ENCODE peak calls at places on chromosomes 3 and 15, in six cellular contexts. R is astrocyte of the cerebellum, O is IMR-90, N is mucosa of descending colon, X is dorsolateral prefrontal cortex, M is adrenal gland. B is an unnamed sample.

GRCh38 chr3:123584284-123584987 is 417 bp downstream of the HACD2 start:
- DNase-seq in R (no peak), O (no peak), N (peak), X (peak), M (peak), B (no peak)

GRCh38 chr15:75104804-75105557 is 81.6 kb downstream of the PPCDC start:
- DNase-seq in R (peak), O (peak), N (peak), X (no peak), M (peak), B (peak)

GRCh38 chr3:122825460-122825859 is 30.6 kb downstream of the SLC49A4 start:
- DNase-seq in R (no peak), O (no peak), N (no peak), X (no peak), M (no peak), B (no peak)

GRCh38 chr15:85706779-85707518 is 87.8 kb downstream of the KLHL25 start:
- DNase-seq in R (no peak), O (peak), N (peak), X (no peak), M (no peak), B (no peak)

GRCh38 chr3:178318957-178319528 is 217.2 kb upstream of the KCNMB2 start:
- DNase-seq in R (no peak), O (no peak), N (no peak), X (no peak), M (no peak), B (no peak)

GRCh38 chr3:47846186-47846879 is 43.4 kb downstream of the DHX30 start:
- DNase-seq in R (no peak), O (no peak), N (no peak), X (no peak), M (no peak), B (no peak)

GRCh38 chr15:43249699-43250203 is 17.0 kb downstream of the TGM5 start:
- DNase-seq in R (peak), O (peak), N (no peak), X (no peak), M (peak), B (peak)

GRCh38 chr15:43911235-43911661 is 84.4 kb downstream of the WDR76 start:
- DNase-seq in R (peak), O (peak), N (no peak), X (peak), M (no peak), B (peak)

GRCh38 chr3:149371001-149371722 is 6.3 kb downstream of the TM4SF1 start:
- DNase-seq in R (no peak), O (peak), N (peak), X (no peak), M (no peak), B (no peak)

GRCh38 chr3:25191703-25192102 is 236.4 kb upstream of the RARB start:
- DNase-seq in R (no peak), O (no peak), N (no peak), X (no peak), M (no peak), B (no peak)

GRCh38 chr3:188049890-188050530 is 103.9 kb upstream of the LPP start:
- DNase-seq in R (no peak), O (no peak), N (no peak), X (no peak), M (no peak), B (no peak)

GRCh38 chr15:42273900-42274692 is 863 bp upstream of the TMEM87A start:
- DNase-seq in R (no peak), O (peak), N (peak), X (peak), M (peak), B (no peak)

GRCh38 chr3:95797081-95797480 is 1017.3 kb upstream of the EPHA6 start:
- DNase-seq in R (no peak), O (no peak), N (no peak), X (no peak), M (no peak), B (no peak)

GRCh38 chr3:41467481-41467880 is 268.2 kb downstream of the CTNNB1 start:
- DNase-seq in R (no peak), O (no peak), N (no peak), X (no peak), M (no peak), B (no peak)

GRCh38 chr3:186260726-186261125 is 101.3 kb downstream of the DGKG start:
- DNase-seq in R (no peak), O (no peak), N (no peak), X (no peak), M (no peak), B (no peak)

GRCh38 chr3:186259612-186260383 is 102.2 kb downstream of the DGKG start:
- DNase-seq in R (no peak), O (peak), N (peak), X (peak), M (peak), B (peak)

GRCh38 chr3:186264608-186265400 is 97.2 kb downstream of the DGKG start:
- DNase-seq in R (no peak), O (no peak), N (no peak), X (no peak), M (no peak), B (no peak)

GRCh38 chr3:186258968-186259367 is 103.1 kb downstream of the DGKG start:
- DNase-seq in R (no peak), O (no peak), N (no peak), X (no peak), M (no peak), B (no peak)

GRCh38 chr3:186261638-186262037 is 100.4 kb downstream of the DGKG start:
- DNase-seq in R (no peak), O (no peak), N (no peak), X (no peak), M (no peak), B (no peak)
- TF ChIP-seq CTCF in R (peak), O (peak), N (no peak), X (no peak), M (no peak), B (peak)

GRCh38 chr3:36132214-36132613 is 248.1 kb upstream of the STAC start:
- DNase-seq in R (no peak), O (no peak), N (no peak), X (no peak), M (no peak), B (no peak)
- TF ChIP-seq CTCF in R (peak), O (no peak), N (no peak), X (no peak), M (no peak), B (peak)

GRCh38 chr3:113684271-113684819 is 12.1 kb downstream of the USF3 start:
- DNase-seq in R (no peak), O (no peak), N (no peak), X (no peak), M (no peak), B (no peak)
- TF ChIP-seq CTCF in R (no peak), O (no peak), N (no peak), X (no peak), M (no peak), B (no peak)

GRCh38 chr15:29106116-29106515 is 163.5 kb downstream of the NSMCE3 start:
- DNase-seq in R (no peak), O (no peak), N (no peak), X (no peak), M (no peak), B (no peak)
- TF ChIP-seq CTCF in R (no peak), O (no peak), N (no peak), X (no peak), M (no peak), B (no peak)

GRCh38 chr3:192422998-192423349 is 304.4 kb downstream of the FGF12 start:
- DNase-seq in R (peak), O (no peak), N (no peak), X (no peak), M (no peak), B (no peak)
- TF ChIP-seq CTCF in R (peak), O (peak), N (no peak), X (peak), M (peak), B (no peak)

GRCh38 chr3:13047296-13048165 is 25.7 kb downstream of the IQSEC1 start:
- DNase-seq in R (no peak), O (no peak), N (no peak), X (no peak), M (no peak), B (no peak)
- TF ChIP-seq CTCF in R (peak), O (no peak), N (no peak), X (no peak), M (no peak), B (peak)

DNA sequence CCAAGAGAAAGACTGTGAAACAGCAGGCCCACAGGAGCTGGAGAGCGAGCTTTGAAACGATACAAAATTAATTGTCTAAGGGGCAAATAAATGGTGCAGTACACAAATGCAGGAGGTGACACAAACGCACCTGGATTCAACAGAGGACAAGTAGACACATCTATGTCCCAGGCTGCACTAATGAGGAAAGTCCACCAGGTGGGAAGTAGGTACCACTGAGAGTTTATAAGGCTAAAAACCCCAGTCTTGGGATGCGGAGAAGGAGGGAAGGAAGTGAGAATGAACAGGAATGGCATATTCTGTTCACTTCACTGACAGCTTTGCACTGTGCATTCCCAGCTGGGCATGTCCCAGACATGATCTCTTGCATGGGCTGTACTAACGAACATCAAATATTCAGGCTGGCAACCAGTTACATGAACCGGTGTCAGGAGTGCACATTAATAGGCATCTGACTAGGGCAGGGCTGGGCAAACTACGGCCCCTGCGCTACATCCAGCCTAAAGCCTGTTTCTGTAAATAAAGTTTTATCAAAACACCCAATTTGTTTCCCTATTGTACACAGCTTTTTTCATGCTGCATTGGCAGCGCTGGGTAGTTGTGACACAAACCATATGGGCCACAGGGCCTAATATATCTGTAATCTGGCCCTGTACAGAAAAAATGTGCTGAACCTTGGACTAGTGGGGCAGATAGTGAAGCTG is 107.1 kb downstream of the IGF2BP2 start:
- DNase-seq in R (no peak), O (no peak), N (no peak), X (no peak), M (no peak), B (no peak)
- TF ChIP-seq CTCF in R (no peak), O (no peak), N (no peak), X (no peak), M (no peak), B (no peak)

GRCh38 chr3:3800685-3801509 is 1.7 kb downstream of the LRRN1 start:
- DNase-seq in R (no peak), O (no peak), N (peak), X (peak), M (no peak), B (no peak)

GRCh38 chr3:3802021-3802420 is 2.8 kb downstream of the LRRN1 start:
- DNase-seq in R (no peak), O (no peak), N (no peak), X (no peak), M (no peak), B (no peak)

GRCh38 chr3:3806856-3807255 is 7.6 kb downstream of the LRRN1 start:
- DNase-seq in R (no peak), O (no peak), N (no peak), X (no peak), M (no peak), B (no peak)

GRCh38 chr3:3801510-3801841 is 2.2 kb downstream of the LRRN1 start:
- DNase-seq in R (no peak), O (no peak), N (no peak), X (no peak), M (no peak), B (no peak)

GRCh38 chr3:3806092-3806491 is 6.9 kb downstream of the LRRN1 start:
- DNase-seq in R (no peak), O (no peak), N (no peak), X (no peak), M (no peak), B (no peak)
- TF ChIP-seq CTCF in R (no peak), O (no peak), N (no peak), X (no peak), M (no peak), B (no peak)

B was measured in AG09309.